ENCODE peak calls at places on chromosomes 16 and 17, in five cellular contexts. A is GM23338, W is K562, H is A549, L is HepG2. M is an unnamed sample.

GRCh38 chr16:57064995-57065394 is 27.4 kb upstream of the CPNE2 start:
- DNase-seq in A (no peak), H (no peak), W (peak; percentile 74), L (no peak), M (no peak)

GRCh38 chr16:50692999-50693781 is at the start of gene NOD2:
- DNase-seq in L (no peak), W (peak; percentile 64), A (peak; percentile 68), H (peak; percentile 51), M (no peak)

GRCh38 chr16:30660424-30661251 is 2.4 kb downstream of the FBRS start:
- DNase-seq in L (no peak), H (no peak), W (no peak), A (no peak), M (no peak)

GRCh38 chr17:15171433-15172047 is 93.6 kb downstream of the PMP22 start:
- DNase-seq in A (peak; percentile 88), L (peak; percentile 37), H (peak; percentile 62), W (peak; percentile 41), M (no peak)

GRCh38 chr17:83183951-83184506 is 104.6 kb downstream of the METRNL start:
- DNase-seq in A (no peak), H (no peak), L (no peak), W (no peak), M (no peak)

GRCh38 chr17:36153887-36154576 is 22.4 kb downstream of the TBC1D3B start:
- DNase-seq in W (no peak), A (no peak), L (no peak), H (no peak), M (no peak)

GRCh38 chr17:49576121-49576905 is 642 bp downstream of the NXPH3 start:
- DNase-seq in L (no peak), A (peak; percentile 82), H (no peak), W (peak; percentile 86), M (no peak)

GRCh38 chr17:4249452-4250029 is 14.2 kb downstream of the ANKFY1 start:
- DNase-seq in H (peak; percentile 78), L (peak; percentile 40), W (peak; percentile 58), A (peak; percentile 81), M (no peak)

GRCh38 chr17:29617481-29618271 is 5.0 kb downstream of the CORO6 start:
- DNase-seq in W (peak; percentile 84), H (peak; percentile 85), L (peak; percentile 52), A (peak; percentile 86), M (peak; percentile 36)

GRCh38 chr16:75252946-75253911 is 1.8 kb upstream of the BCAR1 start:
- DNase-seq in A (peak; percentile 99), W (no peak), H (no peak), L (no peak), M (no peak)

GRCh38 chr16:19118938-19119431 is 5.2 kb downstream of the ITPRIPL2 start:
- DNase-seq in W (peak; percentile 79), H (peak; percentile 82), L (no peak), A (no peak), M (no peak)

GRCh38 chr17:409848-410673 is 57.5 kb upstream of the RPH3AL start:
- DNase-seq in A (peak; percentile 99), H (peak; percentile 100), W (peak; percentile 97), L (peak; percentile 98), M (peak; percentile 100)

GRCh38 chr16:71882505-71883192 is 1.3 kb downstream of the ZNF821 start:
- DNase-seq in H (peak; percentile 83), W (peak; percentile 74), A (peak; percentile 95), L (peak; percentile 74), M (peak; percentile 87)

GRCh38 chr16:65121870-65122723 is at the start of gene CDH11:
- DNase-seq in W (no peak), L (no peak), H (no peak), A (peak; percentile 78), M (no peak)

GRCh38 chr17:78082988-78083387 is 45.6 kb downstream of the TMC6 start:
- DNase-seq in H (no peak), W (no peak), A (no peak), L (no peak), M (no peak)

GRCh38 chr16:80372341-80372740 is 168.5 kb upstream of the DYNLRB2 start:
- DNase-seq in W (no peak), L (no peak), H (no peak), A (no peak), M (no peak)

GRCh38 chr17:82400830-82401229 is 17.3 kb upstream of the HEXD start:
- DNase-seq in L (no peak), W (no peak), H (no peak), A (no peak), M (no peak)

DNA sequence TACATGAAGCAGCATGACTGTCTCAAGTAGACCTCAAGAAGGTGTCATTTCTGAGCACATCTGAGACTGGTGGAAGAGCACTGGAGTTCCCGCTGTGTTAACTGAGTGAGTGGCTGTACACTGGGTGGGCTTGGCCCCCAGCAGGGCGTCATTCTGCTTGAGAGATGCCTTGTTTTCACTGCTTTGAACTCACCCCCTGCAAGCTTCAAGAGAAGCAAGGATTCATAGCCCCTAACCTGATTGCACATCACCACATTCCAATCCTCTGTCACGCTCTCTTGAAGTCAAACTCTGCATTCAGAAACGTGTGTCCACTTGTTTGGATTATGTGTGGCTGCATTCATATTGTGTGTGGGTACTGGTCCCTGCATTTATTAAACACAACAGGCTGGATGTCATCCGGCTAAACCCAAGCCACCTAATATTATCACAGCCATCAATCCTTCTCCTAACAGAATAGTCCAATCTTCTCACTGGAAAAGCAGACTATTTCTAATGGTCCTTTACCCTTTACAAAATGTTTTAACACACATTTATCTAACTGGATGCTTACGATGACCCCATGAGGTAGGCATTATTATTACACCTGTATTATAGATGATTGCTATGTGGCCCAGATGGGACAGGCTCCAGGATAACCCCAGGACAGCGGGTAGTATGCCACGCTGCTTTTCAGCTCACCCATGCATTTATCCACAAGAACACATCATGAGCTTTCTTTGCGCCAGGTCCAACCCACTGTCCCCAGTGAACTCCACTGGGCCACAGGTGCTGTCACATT is 76.3 kb downstream of the USP31 start:
- DNase-seq in L (no peak), W (no peak), H (peak; percentile 25), A (peak; percentile 32), M (no peak)
- TF ChIP-seq JUNB in L (no peak), W (no peak), H (no peak), A (no peak), M (no peak)

GRCh38 chr17:66691644-66692500 is 143.0 kb upstream of the CACNG5 start:
- DNase-seq in H (no peak), A (no peak), W (no peak), L (no peak), M (no peak)

GRCh38 chr17:66690166-66690565 is 144.8 kb upstream of the CACNG5 start:
- DNase-seq in L (no peak), A (no peak), H (no peak), W (no peak), M (no peak)

GRCh38 chr17:66689192-66689591 is 145.7 kb upstream of the CACNG5 start:
- DNase-seq in W (no peak), H (no peak), L (no peak), A (no peak), M (no peak)

GRCh38 chr17:66698270-66698669 is 136.6 kb upstream of the CACNG5 start:
- DNase-seq in H (no peak), L (no peak), W (no peak), A (no peak), M (no peak)

GRCh38 chr17:66695098-66695497 is 139.8 kb upstream of the CACNG5 start:
- DNase-seq in H (no peak), L (no peak), A (no peak), W (no peak), M (no peak)
- TF ChIP-seq JUNB in H (no peak), L (no peak), A (no peak), W (no peak), M (no peak)

GRCh38 chr16:79173101-79173500 is 427.4 kb downstream of the MAF start:
- DNase-seq in A (no peak), H (no peak), W (no peak), L (no peak), M (no peak)

GRCh38 chr16:79170565-79171242 is 429.8 kb downstream of the MAF start:
- DNase-seq in W (no peak), A (no peak), H (no peak), L (no peak), M (no peak)

GRCh38 chr16:79173910-79174309 is 426.6 kb downstream of the MAF start:
- DNase-seq in H (no peak), A (no peak), L (no peak), W (no peak), M (no peak)

GRCh38 chr16:79171504-79172240 is 428.9 kb downstream of the MAF start:
- DNase-seq in W (no peak), A (no peak), L (no peak), H (no peak), M (no peak)

GRCh38 chr16:79172306-79172705 is 428.2 kb downstream of the MAF start:
- DNase-seq in H (no peak), A (no peak), L (no peak), W (no peak), M (no peak)
- TF ChIP-seq JUNB in H (no peak), A (no peak), L (no peak), W (no peak), M (no peak)

GRCh38 chr17:39174907-39175694 is 9.1 kb upstream of the ARL5C start:
- DNase-seq in W (peak; percentile 89), L (peak; percentile 65), H (peak; percentile 90), A (peak; percentile 97), M (no peak)

GRCh38 chr17:39181303-39181702 is 15.3 kb upstream of the ARL5C start:
- DNase-seq in H (no peak), A (no peak), L (no peak), W (no peak), M (no peak)

GRCh38 chr17:39177256-39177655 is 11.3 kb upstream of the ARL5C start:
- DNase-seq in W (peak; percentile 44), A (peak; percentile 98), H (no peak), L (no peak), M (no peak)

GRCh38 chr17:39175695-39176093 is 9.7 kb upstream of the ARL5C start:
- DNase-seq in L (no peak), W (peak; percentile 60), H (no peak), A (no peak), M (no peak)

DNA sequence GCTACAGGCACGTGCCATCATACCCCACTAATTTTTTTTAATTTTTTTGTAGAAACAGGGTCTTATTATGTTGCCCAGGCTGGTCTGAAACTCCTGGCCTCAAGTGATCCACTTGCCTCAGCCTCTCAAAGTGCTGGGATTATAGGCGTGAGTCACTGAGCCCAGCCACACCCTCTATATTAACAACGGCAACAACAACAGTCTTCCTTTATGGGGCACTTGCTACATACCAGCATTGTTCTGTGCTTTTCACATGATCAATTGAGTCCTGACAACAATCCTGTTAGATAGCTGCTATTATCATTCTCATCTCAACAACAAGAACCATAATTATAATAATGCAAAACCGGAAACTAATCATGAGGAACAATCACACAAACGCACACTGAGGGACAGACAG is 12.6 kb upstream of the ARL5C start:
- DNase-seq in H (no peak), A (no peak), L (no peak), W (no peak), M (no peak)
- TF ChIP-seq JUNB in H (no peak), A (no peak), L (no peak), W (no peak), M (no peak)

DNA sequence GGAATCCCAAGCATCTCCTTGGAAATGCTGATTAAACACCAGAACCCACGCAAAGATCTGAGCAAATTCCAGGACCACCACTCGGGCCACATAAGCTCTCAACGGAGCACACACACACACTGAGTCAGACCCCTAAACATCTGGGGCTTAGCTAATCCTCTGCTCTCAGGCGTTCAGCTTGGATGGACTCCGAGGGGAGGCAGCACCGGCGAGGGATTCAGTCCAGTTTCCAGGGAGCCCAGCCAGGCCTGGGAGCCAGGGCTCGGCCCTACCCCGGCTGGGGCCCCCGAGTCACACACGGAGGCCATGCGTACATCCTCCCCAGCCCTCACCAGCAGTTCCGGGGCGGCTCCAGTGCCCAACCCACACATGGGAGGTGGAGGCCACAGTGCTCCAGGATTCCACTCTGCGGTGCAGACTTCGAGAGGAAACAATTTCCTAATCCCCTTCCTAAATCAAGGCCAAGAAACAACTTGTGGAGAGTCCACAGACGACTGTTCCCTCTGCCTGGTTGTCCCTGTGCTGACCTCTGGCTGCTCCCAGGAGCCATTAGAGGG is 70.5 kb downstream of the GAS7 start:
- DNase-seq in H (no peak), L (no peak), W (no peak), A (peak; percentile 19), M (no peak)
- TF ChIP-seq JUNB in H (no peak), L (no peak), W (no peak), A (no peak), M (no peak)

M was measured in GM12878.